ENCODE peak calls at places on chromosome 16, in nine cellular contexts. Z is PC-9; Y is psoas muscle; A is aorta; I is BE2C; M is CD4-positive, CD25-positive, alpha-beta regulatory T cell; O is neural progenitor cell; J is suprapubic skin; L is transverse colon. G is an unnamed sample.
A peak's percentile ranks its signal among the peaks of the same experiment; 100 is the strongest.

GRCh38 chr16:88540346-88540977 is 29.7 kb upstream of the ZC3H18 start:
- DNase-seq in Z (no peak), Y (peak; percentile 46), A (no peak), I (peak; percentile 11), M (no peak), O (no peak), J (no peak), L (peak; percentile 33), G (no peak)

GRCh38 chr16:5030251-5030870 is 3.4 kb downstream of the NAGPA start:
- DNase-seq in Z (no peak), Y (peak; percentile 39), A (peak; percentile 40), I (no peak), M (no peak), O (no peak), J (no peak), L (no peak), G (peak; percentile 22)

GRCh38 chr16:17445421-17445820 is 25.3 kb downstream of the XYLT1 start:
- DNase-seq in Z (no peak), Y (no peak), A (no peak), I (no peak), M (no peak), O (peak; percentile 14), J (no peak), L (no peak), G (no peak)

GRCh38 chr16:55372792-55373488 is 48.9 kb downstream of the IRX6 start:
- DNase-seq in Z (no peak), Y (no peak), A (no peak), I (peak; percentile 12), M (no peak), O (no peak), J (no peak), L (no peak), G (no peak)

GRCh38 chr16:57000271-57001025 is 11.1 kb downstream of the NLRC5 start:
- DNase-seq in Z (peak; percentile 89), Y (peak; percentile 77), A (peak; percentile 90), I (no peak), M (no peak), O (no peak), J (no peak), L (peak; percentile 36), G (peak; percentile 18)

GRCh38 chr16:5066511-5066910 is 755 bp upstream of the C16orf89 start:
- DNase-seq in Z (no peak), Y (no peak), A (no peak), I (no peak), M (no peak), O (no peak), J (no peak), L (no peak), G (no peak)

GRCh38 chr16:2296662-2297505 is 29.0 kb upstream of the RNPS1 start:
- DNase-seq in Z (no peak), Y (no peak), A (peak; percentile 49), I (peak; percentile 66), M (no peak), O (peak; percentile 34), J (no peak), L (no peak), G (peak; percentile 89)

GRCh38 chr16:67594956-67595355 is 32.6 kb downstream of the CTCF start:
- DNase-seq in Z (no peak), Y (no peak), A (no peak), I (no peak), M (no peak), O (no peak), J (no peak), L (no peak), G (no peak)

GRCh38 chr16:22250522-22250921 is 44.4 kb downstream of the EEF2K start:
- DNase-seq in Z (no peak), Y (peak; percentile 64), A (no peak), I (no peak), M (no peak), O (no peak), J (no peak), L (no peak), G (no peak)

GRCh38 chr16:3022208-3022696 is 1.5 kb downstream of the HCFC1R1 start:
- DNase-seq in Z (peak; percentile 89), Y (peak; percentile 95), A (peak; percentile 95), I (peak; percentile 82), M (peak; percentile 68), O (peak; percentile 81), J (peak; percentile 95), L (peak; percentile 88), G (peak; percentile 89)

GRCh38 chr16:15032547-15033308 is 23.1 kb downstream of the NTAN1 start:
- DNase-seq in Z (peak; percentile 19), Y (no peak), A (no peak), I (no peak), M (no peak), O (no peak), J (no peak), L (peak; percentile 3), G (no peak)

GRCh38 chr16:5065813-5066212 is at the start of gene C16orf89:
- DNase-seq in Z (no peak), Y (no peak), A (no peak), I (no peak), M (no peak), O (no peak), J (no peak), L (no peak), G (no peak)

GRCh38 chr16:88989852-88990547 is 13.0 kb upstream of the CBFA2T3 start:
- DNase-seq in Z (no peak), Y (no peak), A (no peak), I (no peak), M (no peak), O (no peak), J (no peak), L (no peak), G (no peak)

GRCh38 chr16:67357561-67357960 is 30.9 kb downstream of the LRRC36 start:
- DNase-seq in Z (no peak), Y (no peak), A (no peak), I (no peak), M (no peak), O (no peak), J (no peak), L (no peak), G (no peak)

GRCh38 chr16:69921125-69921524 is 30.0 kb upstream of the CLEC18A start:
- DNase-seq in Z (no peak), Y (no peak), A (no peak), I (no peak), M (no peak), O (no peak), J (no peak), L (no peak), G (no peak)

GRCh38 chr16:1825864-1826690 is 548 bp downstream of the HAGH start:
- DNase-seq in Z (no peak), Y (no peak), A (peak; percentile 71), I (no peak), M (peak; percentile 64), O (peak; percentile 91), J (peak; percentile 70), L (peak; percentile 63), G (no peak)

GRCh38 chr16:15857779-15858560 is 1.1 kb upstream of the MYH11 start:
- DNase-seq in Z (no peak), Y (peak; percentile 56), A (peak; percentile 85), I (peak; percentile 26), M (no peak), O (peak; percentile 73), J (no peak), L (peak; percentile 49), G (peak; percentile 90)

GRCh38 chr16:72877374-72878028 is 170.4 kb downstream of the ZFHX3 start:
- DNase-seq in Z (peak; percentile 95), Y (no peak), A (no peak), I (no peak), M (no peak), O (no peak), J (no peak), L (no peak), G (no peak)

GRCh38 chr16:53435066-53435688 is 906 bp downstream of the RBL2 start:
- DNase-seq in Z (peak; percentile 92), Y (peak; percentile 82), A (peak; percentile 79), I (peak; percentile 69), M (peak; percentile 68), O (peak; percentile 73), J (peak; percentile 86), L (peak; percentile 79), G (peak; percentile 68)

GRCh38 chr16:53445534-53445933 is 11.3 kb downstream of the RBL2 start:
- DNase-seq in Z (no peak), Y (no peak), A (no peak), I (no peak), M (no peak), O (no peak), J (no peak), L (no peak), G (no peak)

GRCh38 chr16:53434436-53435065 is at the start of gene RBL2:
- DNase-seq in Z (peak; percentile 59), Y (peak; percentile 94), A (peak; percentile 91), I (peak; percentile 84), M (peak; percentile 62), O (peak; percentile 87), J (peak; percentile 87), L (peak; percentile 89), G (peak; percentile 87)

GRCh38 chr16:53446090-53446489 is 11.8 kb downstream of the RBL2 start:
- DNase-seq in Z (no peak), Y (no peak), A (no peak), I (no peak), M (no peak), O (no peak), J (no peak), L (no peak), G (no peak)

DNA sequence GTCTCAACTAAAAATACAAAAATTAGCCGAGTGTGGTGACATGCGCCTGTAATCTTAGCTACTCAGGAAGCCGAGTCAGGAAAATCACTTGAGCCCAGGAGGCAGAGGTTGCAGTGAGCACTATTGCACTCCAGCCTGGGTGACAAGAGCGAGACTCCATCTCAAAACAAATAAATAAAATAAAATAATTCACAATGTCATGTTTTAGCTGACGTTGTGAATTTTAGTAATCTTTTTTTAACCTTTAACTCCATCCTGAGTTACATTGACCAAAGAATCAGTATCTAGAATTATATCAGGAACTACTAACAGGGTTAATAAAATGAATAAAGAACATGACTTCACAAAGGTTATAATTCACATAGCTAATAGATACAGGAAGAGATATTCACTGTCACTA is 5.9 kb downstream of the RBL2 start:
- DNase-seq in Z (no peak), Y (no peak), A (no peak), I (no peak), M (no peak), O (no peak), J (no peak), L (no peak), G (no peak)
- H3K36me3 ChIP-seq in Z (no peaks in the 10 kb centered on the region), Y (peaks cover 58% of the 10 kb centered on the region), A (no peaks in the 10 kb centered on the region), I (no peaks in the 10 kb centered on the region), M (peaks cover 60% of the 10 kb centered on the region), O (peaks cover 4% of the 10 kb centered on the region), J (peaks cover 32% of the 10 kb centered on the region), L (peaks cover 22% of the 10 kb centered on the region), G (peaks cover 2% of the 10 kb centered on the region)

GRCh38 chr16:76197925-76198324 is 79.3 kb upstream of the CNTNAP4 start:
- DNase-seq in Z (no peak), Y (no peak), A (no peak), I (no peak), M (no peak), O (no peak), J (no peak), L (no peak), G (no peak)
- H3K4me3 ChIP-seq in Z (no peak overlapping the region), Y (no peak overlapping the region), A (no peak overlapping the region), I (no peak overlapping the region), M (no peak overlapping the region), O (no peak overlapping the region), J (no peak overlapping the region), L (no peak overlapping the region), G (no peak overlapping the region)

GRCh38 chr16:8590811-8591210 is 500 bp upstream of the TMEM114 start:
- DNase-seq in Z (no peak), Y (no peak), A (no peak), I (no peak), M (no peak), O (no peak), J (no peak), L (no peak), G (no peak)
- H3K27me3 ChIP-seq in Z (peaks cover 44% of the 10 kb centered on the region), Y (peaks cover 23% of the 10 kb centered on the region), A (no peaks in the 10 kb centered on the region), I (peaks cover 40% of the 10 kb centered on the region), M (peaks cover 17% of the 10 kb centered on the region), O (peaks cover 57% of the 10 kb centered on the region), J (peaks cover 54% of the 10 kb centered on the region), L (peaks cover 53% of the 10 kb centered on the region), G (peaks cover 36% of the 10 kb centered on the region)

GRCh38 chr16:85636234-85636812 is 23.2 kb downstream of the GSE1 start:
- DNase-seq in Z (no peak), Y (no peak), A (no peak), I (no peak), M (no peak), O (no peak), J (no peak), L (no peak), G (no peak)
- H3K36me3 ChIP-seq in Z (no peaks in the 10 kb centered on the region), Y (peaks cover 7% of the 10 kb centered on the region), A (no peaks in the 10 kb centered on the region), I (peaks cover 76% of the 10 kb centered on the region), M (no peaks in the 10 kb centered on the region), O (no peaks in the 10 kb centered on the region), J (peaks cover 11% of the 10 kb centered on the region), L (no peaks in the 10 kb centered on the region), G (peaks cover 1% of the 10 kb centered on the region)

G was measured in H7.